ENCODE peak calls at places on chromosomes 2 and 18, in six cellular contexts. Y is stomach, S is neural crest cell, V is natural killer cell, C is AG04449, B is right atrium auricular region. K is an unnamed sample.

GRCh38 chr18:26185267-26185666 is 41.0 kb upstream of the TAF4B start:
- DNase-seq in S (no peak), Y (no peak), B (no peak), V (no peak), C (no peak), K (no peak)

GRCh38 chr2:30939354-30939753 is 132.1 kb upstream of the CAPN13 start:
- DNase-seq in Y (no peak), S (no peak), V (no peak), C (no peak), B (no peak), K (no peak)

GRCh38 chr2:226079677-226080076 is 680.2 kb downstream of the NYAP2 start:
- DNase-seq in S (no peak), V (no peak), Y (no peak), B (no peak), C (peak; percentile 54), K (no peak)

GRCh38 chr18:69365658-69366057 is 35.0 kb upstream of the DOK6 start:
- DNase-seq in B (no peak), C (no peak), Y (no peak), S (no peak), V (no peak), K (no peak)

GRCh38 chr2:168316073-168316440 is 68.7 kb upstream of the STK39 start:
- DNase-seq in Y (no peak), B (no peak), V (no peak), C (no peak), S (no peak), K (no peak)

GRCh38 chr18:63476666-63477065 is at the start of gene SERPINB5:
- DNase-seq in V (no peak), S (no peak), C (no peak), Y (peak; percentile 49), B (no peak), K (no peak)

GRCh38 chr2:236393581-236393980 is 129.4 kb upstream of the ASB18 start:
- DNase-seq in S (no peak), C (no peak), Y (no peak), B (peak; percentile 40), V (no peak), K (no peak)

GRCh38 chr2:230594286-230594840 is 118.3 kb upstream of the CAB39 start:
- DNase-seq in B (no peak), V (no peak), C (no peak), Y (no peak), S (no peak), K (no peak)

GRCh38 chr2:191869178-191869577 is 22.3 kb upstream of the CAVIN2 start:
- DNase-seq in Y (no peak), C (no peak), V (no peak), B (no peak), S (peak; percentile 33), K (no peak)

GRCh38 chr2:100662866-100663265 is 100.1 kb downstream of the PDCL3 start:
- DNase-seq in C (no peak), V (no peak), Y (no peak), S (no peak), B (no peak), K (no peak)

GRCh38 chr2:236086971-236087465 is 81.2 kb downstream of the GBX2 start:
- DNase-seq in S (no peak), V (no peak), C (no peak), B (no peak), Y (no peak), K (no peak)

GRCh38 chr2:100676346-100676745 is 113.6 kb downstream of the PDCL3 start:
- DNase-seq in Y (no peak), S (no peak), C (no peak), B (no peak), V (no peak), K (no peak)

GRCh38 chr2:20781656-20782265 is 41.1 kb downstream of the LDAH start:
- DNase-seq in C (no peak), S (no peak), B (no peak), Y (no peak), V (no peak), K (no peak)

GRCh38 chr2:152200101-152200500 is 24.5 kb upstream of the STAM2 start:
- DNase-seq in C (no peak), B (no peak), Y (no peak), S (no peak), V (no peak), K (no peak)

GRCh38 chr2:152200562-152201465 is 25.3 kb upstream of the STAM2 start:
- DNase-seq in Y (peak; percentile 88), C (peak; percentile 83), V (no peak), B (peak; percentile 94), S (no peak), K (no peak)

GRCh38 chr2:152198499-152198898 is 22.9 kb upstream of the STAM2 start:
- DNase-seq in B (no peak), Y (no peak), C (no peak), S (no peak), V (no peak), K (no peak)

GRCh38 chr2:152201466-152201830 is 25.9 kb upstream of the STAM2 start:
- DNase-seq in B (no peak), Y (no peak), C (no peak), V (no peak), S (no peak), K (no peak)
- TF ChIP-seq CTCF in B (no peak), Y (no peak), C (no peak), V (no peak), S (no peak), K (no peak)

DNA sequence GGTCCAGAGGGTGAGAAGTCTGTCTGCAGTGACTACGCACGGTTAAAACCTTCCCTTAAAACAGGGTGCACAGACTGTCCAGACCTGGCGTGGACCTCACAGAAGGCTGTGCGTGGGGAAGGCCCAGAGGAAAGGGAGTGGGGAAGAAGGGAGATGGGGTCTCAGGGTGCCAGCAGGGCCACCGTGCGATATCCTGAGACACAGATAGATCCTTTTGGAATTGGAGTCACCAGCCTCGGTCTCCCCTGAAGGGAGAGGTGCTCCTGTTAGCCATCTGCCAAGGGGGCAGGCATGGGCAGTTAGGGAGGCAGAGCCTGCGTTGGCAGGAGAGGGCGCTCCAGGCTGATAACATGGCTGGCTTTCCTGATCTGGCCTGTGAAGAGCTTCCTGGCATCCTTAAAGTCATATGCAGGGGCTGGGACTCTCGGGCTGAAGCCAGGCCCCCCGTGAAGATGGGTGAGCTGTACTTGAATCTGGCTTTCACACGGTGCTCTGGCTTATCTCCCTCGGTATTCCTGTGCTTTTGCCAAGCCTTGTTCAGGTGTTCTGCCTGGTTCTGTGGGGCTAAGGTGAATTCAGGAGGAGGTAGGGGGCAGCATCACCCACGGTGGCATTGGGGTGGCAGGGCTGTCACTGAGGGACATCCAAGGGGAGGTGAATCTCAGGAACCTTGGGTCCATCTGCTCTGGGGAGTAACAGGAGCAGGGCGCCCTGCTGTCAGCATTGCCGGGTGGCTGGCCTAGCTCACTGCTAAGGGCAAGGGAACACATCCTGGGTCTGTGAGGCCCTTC is 107.2 kb upstream of the SMAD2 start:
- DNase-seq in Y (peak; percentile 44), S (no peak), V (peak; percentile 9), C (no peak), B (no peak), K (no peak)
- TF ChIP-seq CTCF in Y (no peak), S (peak; percentile 16), V (no peak), C (peak; percentile 7), B (peak; percentile 21), K (no peak)

GRCh38 chr18:72208920-72209676 is 335.0 kb downstream of the CBLN2 start:
- DNase-seq in C (no peak), S (no peak), Y (no peak), V (no peak), B (no peak), K (no peak)
- TF ChIP-seq CTCF in C (no peak), S (no peak), Y (no peak), V (no peak), B (no peak), K (no peak)

GRCh38 chr2:178111743-178112142 is 494 bp upstream of the RBM45 start:
- DNase-seq in B (no peak), Y (no peak), V (no peak), C (no peak), S (no peak), K (no peak)

GRCh38 chr2:178110681-178111080 is 1.6 kb upstream of the RBM45 start:
- DNase-seq in Y (no peak), C (no peak), V (no peak), S (no peak), B (no peak), K (no peak)

GRCh38 chr2:178108176-178108575 is 4.1 kb upstream of the RBM45 start:
- DNase-seq in B (no peak), V (no peak), S (no peak), Y (no peak), C (no peak), K (no peak)

GRCh38 chr2:178112202-178113152 is at the start of gene RBM45:
- DNase-seq in S (peak; percentile 89), B (peak; percentile 93), C (peak; percentile 38), V (peak; percentile 84), Y (peak; percentile 94), K (peak; percentile 81)

DNA sequence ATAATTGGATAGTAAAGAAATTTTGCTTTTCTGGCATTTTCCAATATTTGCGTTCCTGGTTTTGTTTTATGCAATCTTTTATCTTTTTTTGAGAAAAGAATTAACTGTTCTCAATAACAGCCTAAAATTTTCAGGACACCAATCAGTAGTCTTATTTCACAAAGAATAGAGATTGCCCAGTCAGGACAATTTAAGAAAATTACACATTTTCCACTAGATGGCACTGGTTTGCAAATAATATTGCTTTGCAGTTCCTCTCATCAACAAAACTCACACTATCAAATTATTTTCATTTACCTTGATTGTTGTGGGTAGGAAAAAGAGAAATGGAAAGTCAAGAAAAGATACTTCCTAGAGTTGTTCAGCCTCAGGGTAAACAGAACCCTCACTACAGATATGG is 2.4 kb upstream of the RBM45 start:
- DNase-seq in B (no peak), C (no peak), Y (no peak), V (no peak), S (no peak), K (no peak)
- TF ChIP-seq CTCF in B (peak; percentile 38), C (no peak), Y (peak; percentile 17), V (peak; percentile 55), S (peak; percentile 72), K (peak; percentile 26)

GRCh38 chr2:28751956-28752607 is 452 bp downstream of the PPP1CB start:
- DNase-seq in B (no peak), Y (peak; percentile 37), V (no peak), S (no peak), C (no peak), K (no peak)
- TF ChIP-seq CTCF in B (no peak), Y (no peak), V (no peak), S (no peak), C (no peak), K (no peak)

GRCh38 chr2:197356136-197356535 is 45.6 kb upstream of the ANKRD44 start:
- DNase-seq in C (no peak), B (no peak), S (no peak), V (no peak), Y (no peak), K (no peak)
- TF ChIP-seq CTCF in C (peak; percentile 16), B (no peak), S (peak; percentile 55), V (no peak), Y (no peak), K (no peak)

K was measured in activated B cell treated with CpG ODN at 0.5 μM for 24 hours.